ENCODE peak calls at places on chromosomes 16 and 17, in nine cellular contexts. B is tibial nerve, W is suprapubic skin, H is ovary, T is stomach, A is H1, S is SK-N-SH, G is sigmoid colon, O is transverse colon. M is an unnamed sample. For H3K4me1, the result is how much of the 10 kb centered on the place peaks cover.

GRCh38 chr17:40329981-40330794 is 21.2 kb downstream of the RARA start:
- DNase-seq in B (no peak), W (no peak), H (no peak), T (peak), A (no peak), S (peak), G (peak), O (peak), M (no peak)

GRCh38 chr17:74779948-74780400 is 3.8 kb upstream of the NAT9 start:
- DNase-seq in B (peak), W (no peak), H (no peak), T (peak), A (no peak), S (no peak), G (peak), O (peak), M (no peak)

GRCh38 chr17:58333396-58334207 is 5.0 kb upstream of the TSPOAP1 start:
- DNase-seq in B (no peak), W (no peak), H (no peak), T (no peak), A (no peak), S (peak), G (no peak), O (no peak), M (no peak)

GRCh38 chr16:70675851-70676513 is 9.9 kb downstream of the MTSS2 start:
- DNase-seq in B (no peak), W (no peak), H (no peak), T (no peak), A (no peak), S (peak), G (peak), O (no peak), M (no peak)

GRCh38 chr17:28810437-28810836 is 32.2 kb downstream of the FAM222B start:
- DNase-seq in B (no peak), W (no peak), H (no peak), T (no peak), A (no peak), S (no peak), G (no peak), O (no peak), M (no peak)

GRCh38 chr17:38796451-38796850 is 2.9 kb downstream of the PIP4K2B start:
- DNase-seq in B (no peak), W (no peak), H (no peak), T (no peak), A (no peak), S (no peak), G (no peak), O (no peak), M (no peak)

GRCh38 chr16:65023802-65024201 is 98.1 kb downstream of the CDH11 start:
- DNase-seq in B (no peak), W (no peak), H (no peak), T (no peak), A (no peak), S (no peak), G (no peak), O (no peak), M (no peak)

GRCh38 chr16:89827383-89828198 is 684 bp upstream of the SPIRE2 start:
- DNase-seq in B (no peak), W (no peak), H (no peak), T (peak), A (peak), S (peak), G (no peak), O (peak), M (peak)

GRCh38 chr16:25747160-25747758 is 55.5 kb downstream of the HS3ST4 start:
- DNase-seq in B (no peak), W (no peak), H (no peak), T (no peak), A (peak), S (no peak), G (no peak), O (no peak), M (no peak)

GRCh38 chr16:23683487-23683886 is 4.8 kb downstream of the PLK1 start:
- DNase-seq in B (no peak), W (no peak), H (no peak), T (no peak), A (no peak), S (no peak), G (no peak), O (no peak), M (no peak)

GRCh38 chr17:81898029-81898866 is 3.8 kb upstream of the NPB start:
- DNase-seq in B (no peak), W (no peak), H (no peak), T (no peak), A (no peak), S (no peak), G (no peak), O (no peak), M (peak)

GRCh38 chr17:42081516-42082129 is 16.6 kb downstream of the ZNF385C start:
- DNase-seq in B (no peak), W (no peak), H (no peak), T (no peak), A (no peak), S (no peak), G (no peak), O (no peak), M (no peak)

GRCh38 chr16:57132470-57132869 is 40.1 kb downstream of the CPNE2 start:
- DNase-seq in B (no peak), W (no peak), H (no peak), T (no peak), A (no peak), S (no peak), G (no peak), O (peak), M (no peak)

GRCh38 chr16:52492789-52493357 is 54.1 kb downstream of the TOX3 start:
- DNase-seq in B (no peak), W (no peak), H (no peak), T (no peak), A (no peak), S (no peak), G (no peak), O (no peak), M (no peak)

GRCh38 chr17:63550816-63551639 is 751 bp downstream of the DCAF7 start:
- DNase-seq in B (no peak), W (no peak), H (no peak), T (peak), A (peak), S (peak), G (no peak), O (peak), M (peak)

GRCh38 chr16:23026777-23027362 is 122.4 kb downstream of the USP31 start:
- DNase-seq in B (no peak), W (no peak), H (no peak), T (no peak), A (peak), S (no peak), G (no peak), O (no peak), M (no peak)

GRCh38 chr17:48077555-48077954 is 23.7 kb downstream of the CBX1 start:
- DNase-seq in B (no peak), W (no peak), H (no peak), T (no peak), A (no peak), S (no peak), G (no peak), O (no peak), M (no peak)

GRCh38 chr17:30217054-30217453 is 18.4 kb downstream of the SLC6A4 start:
- DNase-seq in B (no peak), W (peak), H (no peak), T (no peak), A (no peak), S (no peak), G (no peak), O (no peak), M (no peak)

GRCh38 chr16:20410153-20410723 is 904 bp downstream of the ACSM5 start:
- DNase-seq in B (no peak), W (no peak), H (no peak), T (no peak), A (no peak), S (no peak), G (no peak), O (no peak), M (no peak)

GRCh38 chr17:50257574-50258224 is 16.6 kb upstream of the TMEM92 start:
- DNase-seq in B (no peak), W (no peak), H (no peak), T (no peak), A (no peak), S (peak), G (peak), O (no peak), M (no peak)

GRCh38 chr17:9261059-9262029 is 240.0 kb downstream of the NTN1 start:
- DNase-seq in B (no peak), W (no peak), H (no peak), T (no peak), A (no peak), S (no peak), G (no peak), O (no peak), M (no peak)

GRCh38 chr16:6125483-6126259 is 1028.1 kb upstream of the EEF2KMT start:
- DNase-seq in B (no peak), W (no peak), H (no peak), T (no peak), A (no peak), S (no peak), G (no peak), O (no peak), M (no peak)

GRCh38 chr16:80054656-80055055 is 454.1 kb upstream of the MAF start:
- DNase-seq in B (no peak), W (no peak), H (no peak), T (no peak), A (no peak), S (no peak), G (no peak), O (no peak), M (no peak)

GRCh38 chr17:58328195-58329034 is at the start of gene TSPOAP1:
- DNase-seq in B (no peak), W (no peak), H (no peak), T (no peak), A (peak), S (peak), G (no peak), O (peak), M (no peak)

GRCh38 chr16:4202615-4203014 is 39.3 kb downstream of the SRL start:
- DNase-seq in B (no peak), W (no peak), H (no peak), T (no peak), A (no peak), S (no peak), G (no peak), O (no peak), M (no peak)

GRCh38 chr16:4200781-4201137 is 41.1 kb downstream of the SRL start:
- DNase-seq in B (no peak), W (no peak), H (no peak), T (no peak), A (no peak), S (no peak), G (no peak), O (no peak), M (no peak)

GRCh38 chr16:4203748-4204147 is 38.1 kb downstream of the SRL start:
- DNase-seq in B (no peak), W (no peak), H (no peak), T (no peak), A (no peak), S (no peak), G (no peak), O (no peak), M (no peak)

GRCh38 chr16:4194661-4195060 is 47.2 kb downstream of the SRL start:
- DNase-seq in B (no peak), W (no peak), H (no peak), T (no peak), A (no peak), S (no peak), G (no peak), O (no peak), M (no peak)

DNA sequence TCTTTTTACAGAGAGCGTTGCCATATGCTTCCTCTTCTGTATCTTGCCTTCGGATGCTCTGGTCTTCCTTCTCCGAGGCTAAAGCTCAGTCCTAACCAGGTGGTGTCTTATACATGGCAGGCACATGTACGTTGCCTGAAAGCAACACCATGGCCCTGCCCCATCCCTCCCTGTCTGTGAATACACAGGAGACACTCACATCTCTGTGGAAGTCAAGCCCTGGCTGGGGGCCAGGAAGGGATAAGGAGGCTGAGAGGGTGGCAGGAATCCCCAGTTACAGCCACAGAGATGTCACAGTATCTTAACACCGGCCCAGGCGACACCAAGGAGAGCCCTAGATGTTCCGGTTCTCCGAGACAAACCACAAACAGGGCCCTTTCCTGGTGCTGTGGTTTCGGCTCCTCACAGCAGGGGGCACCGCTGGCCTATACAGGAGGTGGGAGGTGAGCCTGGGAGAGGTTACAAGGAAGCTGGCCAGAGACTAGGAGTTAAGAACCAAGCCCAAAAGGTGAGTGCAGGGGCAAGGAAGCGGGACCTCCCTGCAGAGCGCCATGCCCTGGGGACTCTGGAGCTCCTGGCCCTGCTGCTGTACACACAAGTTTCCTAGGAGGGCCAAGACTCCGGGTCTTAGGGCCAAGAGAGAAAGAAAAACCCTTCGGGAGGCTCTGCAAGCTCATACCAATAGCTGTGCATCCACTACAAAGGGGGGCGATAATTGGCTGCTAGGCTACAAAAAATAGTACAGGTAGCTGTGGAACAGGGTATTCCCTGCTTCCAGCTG is 41.7 kb downstream of the SRL start:
- DNase-seq in B (peak), W (no peak), H (peak), T (peak), A (peak), S (peak), G (peak), O (peak), M (peak)
- TF ChIP-seq EP300 in B (no peak), W (no peak), H (no peak), T (no peak), A (no peak), S (no peak), G (no peak), O (no peak), M (no peak)

DNA sequence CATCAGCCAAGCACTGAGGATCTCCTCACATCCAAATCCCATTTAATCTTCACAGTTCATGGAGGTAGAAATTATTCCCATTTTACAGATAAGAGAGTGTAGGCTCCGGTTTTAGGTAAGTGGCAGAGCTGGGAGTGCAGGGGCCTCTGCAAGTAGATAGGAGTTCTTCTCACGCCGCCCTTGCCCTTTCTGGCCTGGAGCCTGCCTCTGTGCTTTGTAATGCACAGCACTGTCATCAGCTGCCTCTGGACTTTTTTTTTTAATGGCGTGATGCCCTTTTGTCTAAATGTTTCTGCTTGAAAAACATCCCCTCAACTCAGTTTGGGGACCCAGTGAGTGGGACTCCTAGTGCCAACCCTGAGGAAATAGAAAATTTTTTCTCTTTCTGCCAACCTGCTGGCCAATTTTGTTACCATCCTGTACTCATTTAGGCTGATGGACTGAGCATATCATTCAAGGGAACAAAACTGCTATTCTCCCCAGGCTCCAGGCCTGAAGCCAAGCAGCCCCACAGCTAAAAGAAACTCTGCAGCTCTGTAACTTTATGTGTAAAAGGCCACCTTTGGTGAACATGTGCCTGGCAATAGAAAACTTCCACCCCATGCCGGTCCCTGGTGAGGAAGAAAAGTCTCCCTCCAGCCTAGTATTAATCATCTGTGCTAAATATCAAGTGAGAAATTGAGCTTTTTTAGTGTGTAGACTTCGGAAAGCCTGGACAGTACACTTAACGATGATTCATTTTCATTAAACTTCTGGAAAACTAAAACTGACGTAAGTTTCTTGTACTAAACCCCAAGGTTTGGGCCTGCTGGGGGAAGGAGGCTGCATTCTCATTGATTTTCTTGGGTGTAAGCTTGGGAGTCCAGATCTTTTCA is 22.5 kb downstream of the SLC6A2 start:
- DNase-seq in B (no peak), W (no peak), H (no peak), T (no peak), A (no peak), S (no peak), G (no peak), O (no peak), M (no peak)
- H3K4me1 ChIP-seq in B (under half), W (under half), H (under half), T (under half), A (under half), S (under half), G (under half), O (under half), M (under half)

GRCh38 chr17:1060991-1061390 is 64.1 kb downstream of the TIMM22 start:
- DNase-seq in B (no peak), W (no peak), H (no peak), T (peak), A (no peak), S (no peak), G (peak), O (peak), M (peak)
- TF ChIP-seq EP300 in B (no peak), W (no peak), H (no peak), T (no peak), A (no peak), S (no peak), G (no peak), O (no peak), M (no peak)

DNA sequence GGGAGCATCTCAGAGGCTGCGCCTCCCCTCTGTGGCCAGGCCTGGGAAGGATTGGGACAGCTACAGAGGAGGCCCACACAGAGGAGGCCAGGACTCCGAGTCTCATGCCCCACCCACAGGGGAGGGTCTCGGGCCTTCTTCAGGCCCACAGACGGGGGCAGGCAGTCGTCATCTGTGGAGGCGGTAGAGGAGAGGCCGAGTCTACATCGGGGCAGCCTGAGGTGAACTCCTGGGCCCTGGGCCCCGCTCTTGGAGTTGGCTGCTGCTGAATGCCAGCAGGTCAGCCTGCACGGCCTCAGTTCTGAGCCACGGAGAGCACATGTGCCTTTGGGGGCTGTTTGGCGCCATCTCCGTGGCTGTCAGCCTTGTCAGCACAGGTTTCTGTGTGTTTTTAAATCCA is 8.1 kb upstream of the NUDT16L1 start:
- DNase-seq in B (no peak), W (no peak), H (no peak), T (no peak), A (no peak), S (no peak), G (peak), O (no peak), M (no peak)
- H3K4me1 ChIP-seq in B (under half), W (under half), H (under half), T (under half), A (under half), S (under half), G (under half), O (under half), M (under half)

GRCh38 chr16:75908718-75909117 is 182.4 kb upstream of the CPHXL start:
- DNase-seq in B (no peak), W (no peak), H (no peak), T (no peak), A (no peak), S (no peak), G (no peak), O (no peak), M (no peak)

GRCh38 chr16:75909746-75910145 is 183.5 kb upstream of the CPHXL start:
- DNase-seq in B (no peak), W (no peak), H (no peak), T (no peak), A (no peak), S (no peak), G (no peak), O (no peak), M (no peak)

GRCh38 chr16:75911896-75912295 is 185.6 kb upstream of the CPHXL start:
- DNase-seq in B (no peak), W (no peak), H (no peak), T (no peak), A (no peak), S (no peak), G (no peak), O (no peak), M (no peak)

DNA sequence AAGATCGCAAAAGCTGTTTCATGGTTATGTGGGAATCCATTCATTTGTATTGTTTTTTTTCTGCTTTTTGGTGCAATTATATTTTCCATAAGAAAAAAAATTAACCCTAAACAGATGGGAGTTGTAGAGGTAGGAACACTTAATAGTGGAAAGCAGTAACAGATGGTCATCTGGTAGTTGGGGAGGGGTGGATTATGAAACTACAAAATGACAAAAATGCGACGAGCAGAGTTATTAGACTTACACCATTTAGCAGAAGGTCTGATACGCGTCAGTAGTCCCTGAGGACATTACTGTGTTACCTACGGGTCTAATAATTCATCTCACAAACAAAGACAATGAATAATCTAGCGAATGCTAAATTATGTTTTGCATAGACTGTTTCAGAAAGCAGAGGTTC is 182.0 kb upstream of the CPHXL start:
- DNase-seq in B (no peak), W (no peak), H (no peak), T (no peak), A (no peak), S (no peak), G (no peak), O (no peak), M (no peak)
- TF ChIP-seq EP300 in B (no peak), W (no peak), H (no peak), T (no peak), A (no peak), S (no peak), G (no peak), O (no peak), M (no peak)

GRCh38 chr16:2038359-2039285 is 9.0 kb downstream of the NTHL1 start:
- DNase-seq in B (no peak), W (no peak), H (peak), T (no peak), A (no peak), S (peak), G (peak), O (no peak), M (no peak)
- H3K4me1 ChIP-seq in B (under half), W (half or more), H (half or more), T (half or more), A (under half), S (half or more), G (under half), O (half or more), M (half or more)

GRCh38 chr16:54987081-54987480 is 56.4 kb downstream of the IRX5 start:
- DNase-seq in B (no peak), W (no peak), H (no peak), T (no peak), A (no peak), S (no peak), G (no peak), O (no peak), M (no peak)
- TF ChIP-seq EP300 in B (no peak), W (no peak), H (no peak), T (no peak), A (no peak), S (no peak), G (no peak), O (no peak), M (no peak)

GRCh38 chr17:80026359-80027042 is 9.2 kb downstream of the TBC1D16 start:
- DNase-seq in B (peak), W (no peak), H (no peak), T (peak), A (no peak), S (no peak), G (no peak), O (peak), M (no peak)

GRCh38 chr17:80025796-80026195 is 9.9 kb downstream of the TBC1D16 start:
- DNase-seq in B (no peak), W (no peak), H (no peak), T (no peak), A (no peak), S (no peak), G (no peak), O (no peak), M (no peak)

GRCh38 chr17:80024206-80024972 is 11.3 kb downstream of the TBC1D16 start:
- DNase-seq in B (no peak), W (no peak), H (no peak), T (no peak), A (no peak), S (no peak), G (no peak), O (no peak), M (no peak)

GRCh38 chr17:80023261-80024205 is 12.1 kb downstream of the TBC1D16 start:
- DNase-seq in B (no peak), W (no peak), H (no peak), T (no peak), A (no peak), S (peak), G (no peak), O (peak), M (no peak)

GRCh38 chr17:80025140-80025539 is 10.5 kb downstream of the TBC1D16 start:
- DNase-seq in B (no peak), W (no peak), H (no peak), T (no peak), A (no peak), S (peak), G (no peak), O (peak), M (no peak)
- H3K4me1 ChIP-seq in B (under half), W (half or more), H (under half), T (half or more), A (under half), S (under half), G (under half), O (under half), M (under half)

GRCh38 chr16:67562918-67563707 is 787 bp downstream of the CTCF start:
- DNase-seq in B (no peak), W (no peak), H (peak), T (peak), A (peak), S (peak), G (peak), O (peak), M (peak)
- TF ChIP-seq EP300 in B (no peak), W (no peak), H (no peak), T (no peak), A (no peak), S (no peak), G (no peak), O (no peak), M (no peak)

M was measured in A549.